ENCODE peak calls at places on chromosomes 7 and 10, in five cellular contexts. M, Q, C, O and L are unnamed samples.

GRCh38 chr7:36304099-36304425 is 85.6 kb upstream of the ANLN start:
- DNase-seq in M (peak; percentile 54), C (no peak), Q (no peak), O (no peak), L (no peak)

GRCh38 chr7:11319491-11320274 is 346.0 kb downstream of the PHF14 start:
- DNase-seq in M (no peak), O (no peak), C (no peak), Q (no peak), L (no peak)

GRCh38 chr10:79019961-79020491 is 48.7 kb upstream of the ZMIZ1 start:
- DNase-seq in Q (peak; percentile 90), M (no peak), C (no peak), O (no peak), L (peak; percentile 23)

GRCh38 chr10:29102233-29102632 is 186.6 kb upstream of the LYZL1 start:
- DNase-seq in M (peak; percentile 26), Q (no peak), C (no peak), O (no peak), L (no peak)

GRCh38 chr7:98106647-98107312 is at the start of gene LMTK2:
- DNase-seq in M (peak; percentile 100), O (peak; percentile 77), C (peak; percentile 65), Q (peak; percentile 100), L (peak; percentile 86)

GRCh38 chr10:24777191-24777590 is 53.5 kb upstream of the ARHGAP21 start:
- DNase-seq in O (no peak), C (no peak), Q (no peak), M (no peak), L (no peak)

GRCh38 chr10:1382711-1383110 is 326.5 kb downstream of the WDR37 start:
- DNase-seq in O (no peak), Q (no peak), M (peak; percentile 17), C (no peak), L (no peak)

GRCh38 chr10:79128923-79129305 is 60.1 kb downstream of the ZMIZ1 start:
- DNase-seq in O (no peak), Q (no peak), C (no peak), M (peak; percentile 62), L (no peak)

GRCh38 chr7:69042138-69042537 is 556.1 kb upstream of the AUTS2 start:
- DNase-seq in C (no peak), Q (no peak), M (no peak), O (no peak), L (no peak)

GRCh38 chr10:70272925-70273316 is 10.9 kb downstream of the NPFFR1 start:
- DNase-seq in C (peak; percentile 74), Q (peak; percentile 39), M (peak; percentile 49), O (peak; percentile 43), L (peak; percentile 41)

GRCh38 chr10:29960261-29960660 is 99.1 kb downstream of the JCAD start:
- DNase-seq in M (no peak), C (no peak), O (no peak), Q (no peak), L (no peak)

GRCh38 chr10:52318822-52319464 is 4.9 kb downstream of the DKK1 start:
- DNase-seq in Q (no peak), C (no peak), M (no peak), O (peak; percentile 66), L (peak; percentile 98)

GRCh38 chr10:42969909-42970308 is 107.0 kb upstream of the RET start:
- DNase-seq in C (no peak), O (no peak), Q (no peak), M (no peak), L (no peak)

GRCh38 chr7:28984631-28985030 is 26.5 kb upstream of the TRIL start:
- DNase-seq in C (no peak), M (peak; percentile 42), Q (no peak), O (peak; percentile 8), L (peak; percentile 85)

GRCh38 chr10:103451091-103451801 is 924 bp downstream of the CALHM2 start:
- DNase-seq in Q (peak; percentile 40), O (peak; percentile 51), C (no peak), M (peak; percentile 85), L (no peak)

GRCh38 chr10:72238392-72239175 is 22.5 kb upstream of the ASCC1 start:
- DNase-seq in Q (no peak), C (no peak), O (no peak), M (no peak), L (no peak)

GRCh38 chr7:128906001-128906765 is 4.3 kb downstream of the KCP start:
- DNase-seq in Q (no peak), C (no peak), O (no peak), M (peak; percentile 30), L (no peak)

GRCh38 chr7:128902761-128903585 is 7.5 kb downstream of the KCP start:
- DNase-seq in C (no peak), Q (peak; percentile 89), O (no peak), M (peak; percentile 19), L (peak; percentile 8)

GRCh38 chr7:128903621-128904361 is 6.7 kb downstream of the KCP start:
- DNase-seq in M (peak; percentile 36), C (no peak), Q (no peak), O (no peak), L (no peak)

GRCh38 chr7:128906766-128907559 is 3.5 kb downstream of the KCP start:
- DNase-seq in C (no peak), Q (no peak), O (no peak), M (peak; percentile 30), L (no peak)

GRCh38 chr7:128904381-128905197 is 5.9 kb downstream of the KCP start:
- DNase-seq in O (peak; percentile 60), Q (peak; percentile 66), M (peak; percentile 87), C (peak; percentile 35), L (peak; percentile 56)
- TF ChIP-seq RCOR1 in O (no peak), Q (no peak), M (peak; percentile 27), C (no peak), L (no peak)

GRCh38 chr7:76257973-76258372 is 44.5 kb upstream of the HSPB1 start:
- DNase-seq in M (peak; percentile 64), Q (peak; percentile 36), O (no peak), C (no peak), L (no peak)
- TF ChIP-seq RCOR1 in M (no peak), Q (no peak), O (no peak), C (no peak), L (no peak)

DNA sequence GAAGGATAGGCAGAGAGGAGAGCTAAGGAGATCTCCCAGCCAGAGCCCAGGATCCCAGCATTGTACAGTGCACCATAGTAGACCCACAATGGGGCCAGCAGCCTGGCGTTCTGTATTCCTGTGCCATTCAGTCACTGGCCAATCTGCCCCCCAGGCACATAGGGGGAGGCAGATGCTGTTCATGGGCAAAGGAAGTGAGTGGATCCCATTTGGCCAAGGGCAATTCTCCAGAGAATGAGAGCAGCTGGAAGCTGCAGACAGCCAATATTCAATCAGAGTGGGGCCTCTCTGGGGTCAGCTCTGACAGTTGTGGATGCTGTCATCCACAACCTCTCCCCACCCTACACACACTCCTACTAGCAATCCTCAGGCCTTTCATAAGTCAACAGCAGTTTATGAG is 17.5 kb downstream of the STEAP1B start:
- DNase-seq in Q (no peak), C (no peak), O (no peak), M (no peak), L (no peak)
- TF ChIP-seq RCOR1 in Q (no peak), C (no peak), O (no peak), M (no peak), L (no peak)

DNA sequence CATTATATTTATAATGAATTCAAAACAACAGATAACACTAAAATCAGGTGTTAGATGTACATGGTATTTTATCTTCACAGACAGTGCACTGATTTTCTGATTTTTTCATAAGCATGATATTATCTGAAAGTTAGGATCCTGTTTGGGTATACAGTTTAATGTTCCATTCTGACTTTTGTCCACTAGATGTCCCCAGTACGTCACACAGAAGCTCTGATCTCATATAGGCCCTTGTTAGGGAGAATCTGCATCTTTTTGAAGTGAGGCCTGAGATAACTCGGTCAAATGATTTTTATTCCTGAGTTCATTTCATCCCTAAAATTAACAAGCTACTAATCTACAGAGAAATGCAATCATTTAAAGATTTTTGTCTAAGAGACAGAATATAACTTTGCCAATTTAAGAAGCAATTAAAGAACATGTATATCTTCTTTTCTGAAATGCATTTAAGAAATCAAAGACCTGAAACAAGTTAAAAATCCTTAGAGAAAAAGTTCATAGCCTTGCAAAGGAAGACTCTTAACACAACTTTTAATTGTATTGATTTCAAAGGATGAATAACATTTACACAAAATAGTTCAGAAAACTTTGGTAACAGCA is 72.0 kb upstream of the TES start:
- DNase-seq in C (no peak), Q (peak; percentile 56), M (peak; percentile 44), O (peak; percentile 46), L (peak; percentile 83)
- TF ChIP-seq RCOR1 in C (no peak), Q (no peak), M (no peak), O (no peak), L (no peak)

DNA sequence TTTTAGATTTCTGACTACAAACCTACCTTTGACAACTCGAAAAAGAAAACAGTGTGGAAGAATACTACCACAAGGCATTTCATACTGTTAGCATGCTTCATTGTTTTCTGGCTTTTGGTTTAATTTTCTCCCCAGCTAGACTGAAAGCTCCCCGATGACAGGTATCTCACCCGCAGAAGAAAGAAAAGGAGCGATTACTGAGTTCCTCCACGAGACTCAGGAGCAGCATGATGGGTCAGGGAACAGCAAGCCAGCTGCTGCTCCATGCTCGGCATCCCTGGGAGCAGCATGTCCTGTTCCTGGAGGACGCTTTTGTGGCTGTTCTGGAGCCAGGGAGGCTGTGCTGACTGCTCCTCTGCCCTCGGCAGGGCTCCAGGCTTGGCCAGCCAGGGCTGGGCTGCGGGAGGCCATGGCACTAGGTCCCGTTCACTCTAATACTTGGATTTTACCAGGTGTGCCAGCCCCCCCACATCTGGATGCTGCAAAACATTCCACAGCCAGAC is 133.4 kb downstream of the PRKAG2 start:
- DNase-seq in O (no peak), M (no peak), Q (no peak), C (no peak), L (no peak)
- TF ChIP-seq RCOR1 in O (no peak), M (no peak), Q (no peak), C (no peak), L (no peak)

DNA sequence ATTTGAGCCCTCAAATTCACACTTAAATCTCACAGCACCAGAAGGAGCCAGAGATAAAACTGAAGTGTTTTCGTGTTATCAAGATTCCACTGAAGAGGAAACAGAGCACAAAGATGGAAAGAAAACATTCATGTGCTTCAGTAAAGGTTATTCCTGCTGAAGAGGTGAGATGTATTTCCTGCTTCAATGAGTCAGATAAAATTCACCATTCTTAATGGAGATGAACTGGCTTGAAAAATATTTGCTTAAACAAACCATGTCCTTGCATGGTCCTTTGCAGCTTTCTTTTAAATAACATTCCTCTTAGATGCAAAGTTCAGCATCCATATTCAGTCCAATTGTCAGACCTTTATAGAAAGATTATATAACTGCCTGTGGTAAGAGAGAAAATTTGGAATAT is 294.2 kb downstream of the IPMK start:
- DNase-seq in O (no peak), C (no peak), M (no peak), Q (no peak), L (peak; percentile 44)
- TF ChIP-seq RCOR1 in O (no peak), C (no peak), M (no peak), Q (no peak), L (no peak)

DNA sequence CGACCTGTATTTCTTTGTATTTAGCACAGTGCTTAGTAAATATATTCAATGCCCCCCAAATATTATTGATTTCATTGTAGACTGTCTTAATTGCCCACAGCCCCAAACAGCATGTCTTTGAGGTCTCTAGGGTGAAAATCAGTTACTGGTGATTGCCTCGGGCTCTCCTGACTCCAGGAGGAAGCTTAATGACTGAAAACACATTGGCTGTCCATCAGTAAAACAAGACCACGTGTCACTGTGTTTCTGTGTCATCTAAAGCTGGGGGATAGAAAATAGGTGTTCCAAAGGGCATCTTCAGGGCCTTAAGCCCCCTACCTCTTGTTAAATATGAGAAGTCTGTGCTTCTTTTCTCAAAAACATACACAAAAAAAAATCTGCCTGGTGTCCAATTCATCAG is 67.9 kb downstream of the CACNA2D1 start:
- DNase-seq in O (no peak), C (no peak), M (no peak), Q (no peak), L (no peak)
- TF ChIP-seq RCOR1 in O (no peak), C (no peak), M (no peak), Q (no peak), L (no peak)